ENCODE peak calls at places on chromosome 12, in ten cellular contexts. One of them, this sample, is unnamed.

GRCh38 chr12:84842406-84843013 is 70.1 kb downstream of the SLC6A15 start:
- DNase-seq in colonic mucosa: no peak
- DNase-seq in fibroblast of lung: peak
- DNase-seq in uterus: no peak
- DNase-seq in cardiac muscle cell: peak
- DNase-seq in psoas muscle: no peak
- DNase-seq in keratinocyte: no peak
- DNase-seq in ovary: no peak
- DNase-seq in upper lobe of right lung: no peak
- DNase-seq in HepG2: peak
- DNase-seq in this sample: no peak

GRCh38 chr12:47449797-47450196 is 256.0 kb downstream of the RPAP3 start:
- DNase-seq in psoas muscle: no peak
- DNase-seq in HepG2: no peak
- DNase-seq in uterus: no peak
- DNase-seq in ovary: no peak
- DNase-seq in upper lobe of right lung: no peak
- DNase-seq in cardiac muscle cell: no peak
- DNase-seq in fibroblast of lung: no peak
- DNase-seq in colonic mucosa: no peak
- DNase-seq in keratinocyte: no peak
- DNase-seq in this sample: no peak

GRCh38 chr12:58051378-58051777 is 110.0 kb downstream of the ATP23 start:
- DNase-seq in keratinocyte: no peak
- DNase-seq in colonic mucosa: no peak
- DNase-seq in fibroblast of lung: no peak
- DNase-seq in uterus: no peak
- DNase-seq in ovary: no peak
- DNase-seq in upper lobe of right lung: no peak
- DNase-seq in HepG2: no peak
- DNase-seq in cardiac muscle cell: no peak
- DNase-seq in psoas muscle: no peak
- DNase-seq in this sample: no peak

GRCh38 chr12:65495233-65495632 is 216.8 kb downstream of the MSRB3 start:
- DNase-seq in colonic mucosa: no peak
- DNase-seq in upper lobe of right lung: no peak
- DNase-seq in cardiac muscle cell: peak
- DNase-seq in uterus: no peak
- DNase-seq in keratinocyte: peak
- DNase-seq in ovary: no peak
- DNase-seq in HepG2: peak
- DNase-seq in fibroblast of lung: peak
- DNase-seq in psoas muscle: no peak
- DNase-seq in this sample: no peak

GRCh38 chr12:49777800-49778748 is 36.7 kb downstream of the TMBIM6 start:
- DNase-seq in cardiac muscle cell: peak
- DNase-seq in colonic mucosa: peak
- DNase-seq in ovary: peak
- DNase-seq in fibroblast of lung: peak
- DNase-seq in upper lobe of right lung: peak
- DNase-seq in HepG2: peak
- DNase-seq in uterus: no peak
- DNase-seq in psoas muscle: no peak
- DNase-seq in keratinocyte: peak
- DNase-seq in this sample: peak

GRCh38 chr12:27824126-27824842 is 44.2 kb upstream of the MANSC4 start:
- DNase-seq in colonic mucosa: no peak
- DNase-seq in psoas muscle: no peak
- DNase-seq in fibroblast of lung: no peak
- DNase-seq in HepG2: no peak
- DNase-seq in cardiac muscle cell: no peak
- DNase-seq in keratinocyte: no peak
- DNase-seq in upper lobe of right lung: no peak
- DNase-seq in ovary: no peak
- DNase-seq in uterus: no peak
- DNase-seq in this sample: no peak

GRCh38 chr12:16939871-16940306 is 333.9 kb upstream of the LMO3 start:
- DNase-seq in keratinocyte: peak
- DNase-seq in HepG2: peak
- DNase-seq in psoas muscle: no peak
- DNase-seq in colonic mucosa: peak
- DNase-seq in fibroblast of lung: peak
- DNase-seq in upper lobe of right lung: peak
- DNase-seq in ovary: no peak
- DNase-seq in uterus: no peak
- DNase-seq in cardiac muscle cell: peak
- DNase-seq in this sample: peak

GRCh38 chr12:71954861-71955260 is 16.2 kb downstream of the TPH2 start:
- DNase-seq in uterus: no peak
- DNase-seq in colonic mucosa: no peak
- DNase-seq in upper lobe of right lung: no peak
- DNase-seq in ovary: no peak
- DNase-seq in keratinocyte: no peak
- DNase-seq in fibroblast of lung: no peak
- DNase-seq in psoas muscle: no peak
- DNase-seq in HepG2: no peak
- DNase-seq in cardiac muscle cell: no peak
- DNase-seq in this sample: no peak

GRCh38 chr12:28114488-28114887 is 75.8 kb upstream of the CCDC91 start:
- DNase-seq in ovary: no peak
- DNase-seq in colonic mucosa: no peak
- DNase-seq in upper lobe of right lung: no peak
- DNase-seq in keratinocyte: no peak
- DNase-seq in fibroblast of lung: peak
- DNase-seq in uterus: no peak
- DNase-seq in HepG2: no peak
- DNase-seq in cardiac muscle cell: no peak
- DNase-seq in psoas muscle: no peak
- DNase-seq in this sample: no peak

GRCh38 chr12:69497308-69498026 is 27.3 kb downstream of the FRS2 start:
- DNase-seq in upper lobe of right lung: no peak
- DNase-seq in cardiac muscle cell: peak
- DNase-seq in keratinocyte: no peak
- DNase-seq in colonic mucosa: no peak
- DNase-seq in ovary: no peak
- DNase-seq in fibroblast of lung: peak
- DNase-seq in HepG2: no peak
- DNase-seq in psoas muscle: no peak
- DNase-seq in uterus: no peak
- DNase-seq in this sample: no peak

GRCh38 chr12:69500631-69501030 is 30.4 kb downstream of the FRS2 start:
- DNase-seq in cardiac muscle cell: no peak
- DNase-seq in keratinocyte: peak
- DNase-seq in HepG2: no peak
- DNase-seq in fibroblast of lung: peak
- DNase-seq in uterus: no peak
- DNase-seq in ovary: no peak
- DNase-seq in colonic mucosa: no peak
- DNase-seq in upper lobe of right lung: no peak
- DNase-seq in psoas muscle: no peak
- DNase-seq in this sample: no peak

GRCh38 chr12:69501154-69501895 is 31.1 kb downstream of the FRS2 start:
- DNase-seq in cardiac muscle cell: no peak
- DNase-seq in ovary: no peak
- DNase-seq in colonic mucosa: no peak
- DNase-seq in uterus: no peak
- DNase-seq in fibroblast of lung: peak
- DNase-seq in keratinocyte: peak
- DNase-seq in HepG2: no peak
- DNase-seq in upper lobe of right lung: no peak
- DNase-seq in psoas muscle: no peak
- DNase-seq in this sample: no peak

GRCh38 chr12:69508091-69508490 is 37.9 kb downstream of the FRS2 start:
- DNase-seq in cardiac muscle cell: no peak
- DNase-seq in upper lobe of right lung: no peak
- DNase-seq in HepG2: no peak
- DNase-seq in uterus: no peak
- DNase-seq in colonic mucosa: no peak
- DNase-seq in keratinocyte: no peak
- DNase-seq in psoas muscle: no peak
- DNase-seq in ovary: no peak
- DNase-seq in fibroblast of lung: peak
- DNase-seq in this sample: no peak

DNA sequence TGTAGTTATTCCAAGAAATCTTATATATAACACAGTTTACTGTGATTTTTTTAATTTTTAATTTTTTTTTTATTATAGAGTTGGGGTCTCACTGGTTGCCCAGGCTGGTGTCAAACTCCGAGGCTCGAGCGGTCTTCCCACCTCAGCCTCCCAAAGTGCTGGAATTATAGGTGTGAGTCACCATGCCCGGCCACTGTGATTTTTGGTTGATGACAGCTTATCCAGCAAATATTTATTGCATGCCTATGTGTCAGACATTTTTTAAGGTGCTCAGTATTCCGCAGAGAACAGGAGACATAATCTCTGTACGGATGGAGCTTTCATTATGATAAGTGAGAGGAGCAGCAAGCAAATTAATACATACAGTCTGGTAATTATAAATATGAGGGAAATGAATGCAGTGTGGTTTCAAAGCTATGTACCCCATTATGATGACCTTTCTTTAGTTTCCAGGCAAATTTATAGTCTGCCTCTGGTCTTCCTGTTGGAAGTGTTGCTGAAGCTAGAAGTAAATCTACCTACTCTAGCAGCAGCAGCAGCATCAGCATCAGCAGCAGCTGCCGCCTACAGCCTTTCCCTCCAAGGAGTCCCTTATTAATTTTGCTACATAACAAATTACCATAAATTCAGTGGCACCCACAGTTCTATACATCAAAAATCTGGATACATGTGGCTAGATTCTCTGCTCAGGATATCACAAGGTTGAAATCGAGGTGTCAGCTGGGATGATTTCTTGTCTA is 32.3 kb downstream of the FRS2 start:
- DNase-seq in cardiac muscle cell: peak
- DNase-seq in HepG2: no peak
- DNase-seq in psoas muscle: no peak
- DNase-seq in colonic mucosa: no peak
- DNase-seq in ovary: no peak
- DNase-seq in upper lobe of right lung: no peak
- DNase-seq in fibroblast of lung: peak
- DNase-seq in keratinocyte: peak
- DNase-seq in uterus: no peak
- DNase-seq in this sample: no peak
- TF ChIP-seq CTCF in cardiac muscle cell: no peak
- TF ChIP-seq CTCF in HepG2: no peak
- TF ChIP-seq CTCF in psoas muscle: no peak
- TF ChIP-seq CTCF in colonic mucosa: no peak
- TF ChIP-seq CTCF in ovary: no peak
- TF ChIP-seq CTCF in upper lobe of right lung: no peak
- TF ChIP-seq CTCF in fibroblast of lung: no peak
- TF ChIP-seq CTCF in keratinocyte: no peak
- TF ChIP-seq CTCF in uterus: no peak
- TF ChIP-seq CTCF in this sample: no peak

DNA sequence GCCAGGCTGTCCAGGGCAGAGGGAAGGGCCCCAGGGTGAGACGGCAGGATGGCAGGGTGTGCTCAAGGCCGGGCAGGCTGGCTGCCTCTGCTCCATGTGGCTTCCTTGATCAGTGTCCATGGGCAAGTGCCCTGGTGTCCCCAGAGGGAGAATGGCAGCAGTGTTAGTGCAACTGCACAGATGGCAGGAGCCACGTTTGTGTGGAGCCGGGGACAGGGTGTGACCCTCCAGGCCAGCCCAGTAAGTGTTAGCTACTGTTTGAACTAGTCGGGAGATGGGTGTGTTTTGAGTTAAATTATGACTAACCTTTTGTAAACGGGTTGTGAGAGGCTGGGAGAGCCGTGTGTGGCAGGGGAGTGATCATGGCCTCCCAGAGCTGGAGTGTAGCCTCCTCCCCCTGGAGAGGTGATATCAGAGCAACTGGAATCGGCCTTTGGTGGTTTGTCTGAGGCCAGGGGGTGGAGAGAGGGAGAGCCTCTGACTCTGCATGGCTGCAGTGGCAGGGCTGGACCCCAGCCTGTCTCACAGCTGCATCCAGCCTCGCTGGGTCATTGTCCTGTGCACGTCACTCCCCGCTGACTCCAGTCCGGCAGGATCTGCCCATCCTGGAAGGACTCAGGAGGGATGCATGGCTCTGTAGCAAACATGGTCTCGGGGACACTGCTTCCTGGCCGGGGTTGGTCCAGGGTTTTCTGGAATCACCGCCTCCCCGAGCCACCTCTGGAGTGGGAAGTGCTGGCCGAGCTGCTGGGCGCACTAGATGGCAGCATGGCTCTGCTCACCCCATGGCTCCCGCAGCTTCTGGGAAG is 27.8 kb downstream of the AACS start:
- DNase-seq in psoas muscle: peak
- DNase-seq in colonic mucosa: peak
- DNase-seq in cardiac muscle cell: peak
- DNase-seq in keratinocyte: no peak
- DNase-seq in upper lobe of right lung: no peak
- DNase-seq in HepG2: peak
- DNase-seq in fibroblast of lung: peak
- DNase-seq in ovary: no peak
- DNase-seq in uterus: no peak
- DNase-seq in this sample: peak
- H3K27ac ChIP-seq in psoas muscle: no peak
- H3K27ac ChIP-seq in colonic mucosa: peak
- H3K27ac ChIP-seq in cardiac muscle cell: no peak
- H3K27ac ChIP-seq in keratinocyte: peak
- H3K27ac ChIP-seq in upper lobe of right lung: no peak
- H3K27ac ChIP-seq in HepG2: peak
- H3K27ac ChIP-seq in fibroblast of lung: peak
- H3K27ac ChIP-seq in ovary: no peak
- H3K27ac ChIP-seq in uterus: no peak
- H3K27ac ChIP-seq in this sample: no peak

DNA sequence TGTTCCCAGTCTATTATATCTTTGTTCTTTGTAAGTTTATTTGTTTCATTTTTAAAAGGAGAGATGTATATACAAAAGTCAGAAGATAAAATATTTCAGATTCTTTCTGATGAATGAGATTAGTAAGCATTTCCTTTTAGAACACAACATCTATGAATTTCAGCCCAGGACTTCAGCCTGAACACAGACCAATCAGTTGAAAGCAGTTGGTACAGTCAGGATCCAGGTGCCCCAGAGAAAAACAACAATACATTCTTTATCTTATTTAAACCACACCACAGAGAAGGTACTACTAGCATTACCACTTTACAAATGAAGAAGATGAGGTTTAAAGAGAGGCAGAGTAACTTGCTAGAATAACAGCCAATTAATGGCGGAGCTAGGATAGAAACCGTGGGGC is 114.2 kb upstream of the BTG1 start:
- DNase-seq in colonic mucosa: no peak
- DNase-seq in cardiac muscle cell: no peak
- DNase-seq in keratinocyte: no peak
- DNase-seq in psoas muscle: no peak
- DNase-seq in fibroblast of lung: no peak
- DNase-seq in uterus: no peak
- DNase-seq in HepG2: no peak
- DNase-seq in ovary: no peak
- DNase-seq in upper lobe of right lung: no peak
- DNase-seq in this sample: no peak
- TF ChIP-seq CTCF in colonic mucosa: no peak
- TF ChIP-seq CTCF in cardiac muscle cell: no peak
- TF ChIP-seq CTCF in keratinocyte: no peak
- TF ChIP-seq CTCF in psoas muscle: no peak
- TF ChIP-seq CTCF in fibroblast of lung: no peak
- TF ChIP-seq CTCF in uterus: no peak
- TF ChIP-seq CTCF in HepG2: no peak
- TF ChIP-seq CTCF in ovary: no peak
- TF ChIP-seq CTCF in upper lobe of right lung: no peak
- TF ChIP-seq CTCF in this sample: no peak

GRCh38 chr12:89733579-89734201 is 25.1 kb upstream of the ATP2B1 start:
- DNase-seq in upper lobe of right lung: no peak
- DNase-seq in cardiac muscle cell: peak
- DNase-seq in HepG2: no peak
- DNase-seq in uterus: no peak
- DNase-seq in keratinocyte: peak
- DNase-seq in fibroblast of lung: peak
- DNase-seq in ovary: no peak
- DNase-seq in psoas muscle: no peak
- DNase-seq in colonic mucosa: no peak
- DNase-seq in this sample: no peak
- H3K27ac ChIP-seq in upper lobe of right lung: no peak
- H3K27ac ChIP-seq in cardiac muscle cell: no peak
- H3K27ac ChIP-seq in HepG2: no peak
- H3K27ac ChIP-seq in uterus: no peak
- H3K27ac ChIP-seq in keratinocyte: peak
- H3K27ac ChIP-seq in fibroblast of lung: peak
- H3K27ac ChIP-seq in ovary: no peak
- H3K27ac ChIP-seq in psoas muscle: no peak
- H3K27ac ChIP-seq in colonic mucosa: no peak
- H3K27ac ChIP-seq in this sample: no peak

This sample was measured in body of pancreas.